ENCODE peak calls at places on chromosomes 13 and 19, in nine cellular contexts. X is tibial nerve, C is transverse colon, L is sigmoid colon, V is SK-N-SH, O is HepG2, F is A549, B is H1, R is stomach. E is an unnamed sample.

GRCh38 chr19:10748924-10749434 is 31.1 kb downstream of the DNM2 start:
- DNase-seq in X (no peak), C (peak; percentile 86), L (no peak), V (peak; percentile 79), O (peak; percentile 94), F (peak; percentile 81), B (no peak), R (peak; percentile 97), E (peak; percentile 60)

GRCh38 chr19:18128044-18128443 is 24.9 kb upstream of the PIK3R2 start:
- DNase-seq in X (no peak), C (no peak), L (no peak), V (no peak), O (no peak), F (no peak), B (no peak), R (no peak), E (no peak)

GRCh38 chr19:11434703-11435056 is 241 bp downstream of the ODAD3 start:
- DNase-seq in X (no peak), C (no peak), L (no peak), V (no peak), O (no peak), F (no peak), B (no peak), R (no peak), E (no peak)

GRCh38 chr19:48734625-48735024 is 5.8 kb downstream of the RASIP1 start:
- DNase-seq in X (no peak), C (no peak), L (no peak), V (no peak), O (no peak), F (no peak), B (no peak), R (no peak), E (no peak)

GRCh38 chr13:39410089-39410901 is 192.7 kb downstream of the LHFPL6 start:
- DNase-seq in X (no peak), C (no peak), L (no peak), V (no peak), O (no peak), F (no peak), B (no peak), R (no peak), E (peak; percentile 25)

GRCh38 chr19:46022061-46022430 is 807 bp downstream of the PGLYRP1 start:
- DNase-seq in X (no peak), C (no peak), L (no peak), V (no peak), O (no peak), F (no peak), B (no peak), R (no peak), E (no peak)

GRCh38 chr19:55304279-55304978 is 20.6 kb downstream of the BRSK1 start:
- DNase-seq in X (peak; percentile 18), C (peak; percentile 39), L (no peak), V (peak; percentile 74), O (peak; percentile 50), F (peak; percentile 85), B (peak; percentile 67), R (peak; percentile 46), E (peak; percentile 45)

GRCh38 chr19:15475611-15476010 is 3.7 kb downstream of the PGLYRP2 start:
- DNase-seq in X (no peak), C (no peak), L (no peak), V (no peak), O (no peak), F (no peak), B (no peak), R (no peak), E (no peak)

GRCh38 chr19:11982526-11982925 is 17.7 kb downstream of the ZNF763 start:
- DNase-seq in X (no peak), C (no peak), L (no peak), V (no peak), O (no peak), F (no peak), B (no peak), R (no peak), E (no peak)

GRCh38 chr13:26759907-26760834 is at the start of gene GPR12:
- DNase-seq in X (no peak), C (no peak), L (no peak), V (peak; percentile 66), O (no peak), F (no peak), B (no peak), R (no peak), E (no peak)

GRCh38 chr19:55459950-55460657 is 1.3 kb downstream of the ISOC2 start:
- DNase-seq in X (no peak), C (no peak), L (no peak), V (peak; percentile 52), O (peak; percentile 62), F (no peak), B (no peak), R (no peak), E (peak; percentile 40)

GRCh38 chr13:78875792-78876580 is 217.0 kb upstream of the OBI1 start:
- DNase-seq in X (no peak), C (no peak), L (no peak), V (no peak), O (no peak), F (no peak), B (peak; percentile 59), R (no peak), E (no peak)

GRCh38 chr13:94329754-94330551 is 149.5 kb downstream of the DCT start:
- DNase-seq in X (peak; percentile 68), C (no peak), L (no peak), V (no peak), O (peak; percentile 28), F (peak; percentile 48), B (no peak), R (no peak), E (peak; percentile 48)

GRCh38 chr19:23699521-23699860 is 12.5 kb upstream of the ZNF675 start:
- DNase-seq in X (no peak), C (no peak), L (no peak), V (peak; percentile 37), O (no peak), F (no peak), B (no peak), R (no peak), E (no peak)
- TF ChIP-seq EP300 in X (no peak), C (no peak), L (no peak), V (no peak), O (no peak), F (no peak), B (no peak), R (no peak), E (no peak)

GRCh38 chr19:5680083-5680436 is 256 bp downstream of the MICOS13 start:
- DNase-seq in X (peak; percentile 11), C (peak; percentile 50), L (peak; percentile 79), V (peak; percentile 72), O (no peak), F (no peak), B (no peak), R (no peak), E (no peak)
- TF ChIP-seq CTCF in X (no peak), C (peak; percentile 10), L (no peak), V (no peak), O (no peak), F (no peak), B (no peak), R (no peak), E (no peak)

DNA sequence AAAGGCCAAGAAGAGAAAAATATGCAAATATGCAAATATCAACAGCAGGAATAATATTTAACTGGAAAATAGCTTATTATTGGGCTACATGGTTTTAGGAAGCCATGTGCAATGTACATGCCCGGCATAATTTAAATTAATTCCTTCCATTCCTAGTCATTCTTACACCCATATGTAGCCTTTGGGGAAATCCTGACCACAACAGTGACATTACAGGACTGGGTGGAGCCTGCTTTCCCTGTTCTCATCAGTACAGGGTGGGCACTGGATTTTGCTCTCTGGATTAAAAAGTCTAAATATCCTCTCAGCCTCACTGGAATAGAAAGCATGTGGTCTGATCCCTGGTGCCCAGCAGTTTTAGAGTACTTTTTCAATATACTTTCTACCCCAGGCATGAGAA is 198.2 kb downstream of the DNAJC15 start:
- DNase-seq in X (no peak), C (no peak), L (no peak), V (no peak), O (no peak), F (no peak), B (no peak), R (no peak), E (no peak)
- H3K4me1 ChIP-seq in X (no peaks in the 10 kb centered on the region), C (no peaks in the 10 kb centered on the region), L (no peaks in the 10 kb centered on the region), V (no peaks in the 10 kb centered on the region), O (no peaks in the 10 kb centered on the region), F (no peaks in the 10 kb centered on the region), B (no peaks in the 10 kb centered on the region), R (no peaks in the 10 kb centered on the region), E (no peaks in the 10 kb centered on the region)

DNA sequence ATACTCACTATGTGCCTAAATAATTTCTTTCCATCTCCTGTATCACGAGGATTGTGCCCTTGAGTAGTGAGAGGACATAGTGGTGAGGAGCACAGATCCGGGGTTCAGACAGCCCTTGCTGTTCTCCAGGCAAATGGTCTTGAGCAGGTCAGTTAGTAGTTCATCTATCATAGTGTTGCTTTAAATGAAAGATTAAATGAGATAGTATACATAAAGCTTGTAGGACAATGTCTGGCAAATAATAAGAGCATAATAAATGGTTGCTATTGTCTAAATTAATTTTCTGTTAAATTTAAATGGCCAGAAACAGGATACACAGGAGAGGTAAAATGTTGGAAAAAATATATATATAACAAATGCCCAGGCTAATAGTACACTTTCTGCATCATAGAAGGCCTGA is 23.4 kb downstream of the FAM124A start:
- DNase-seq in X (no peak), C (no peak), L (no peak), V (no peak), O (no peak), F (no peak), B (peak; percentile 10), R (no peak), E (no peak)
- TF ChIP-seq EP300 in X (no peak), C (no peak), L (no peak), V (no peak), O (no peak), F (no peak), B (no peak), R (no peak), E (no peak)

GRCh38 chr19:518292-519231 is 11.3 kb downstream of the TPGS1 start:
- DNase-seq in X (no peak), C (peak; percentile 40), L (peak; percentile 71), V (no peak), O (no peak), F (no peak), B (peak; percentile 75), R (no peak), E (no peak)
- TF ChIP-seq CTCF in X (no peak), C (no peak), L (no peak), V (no peak), O (no peak), F (no peak), B (peak; percentile 12), R (no peak), E (no peak)

DNA sequence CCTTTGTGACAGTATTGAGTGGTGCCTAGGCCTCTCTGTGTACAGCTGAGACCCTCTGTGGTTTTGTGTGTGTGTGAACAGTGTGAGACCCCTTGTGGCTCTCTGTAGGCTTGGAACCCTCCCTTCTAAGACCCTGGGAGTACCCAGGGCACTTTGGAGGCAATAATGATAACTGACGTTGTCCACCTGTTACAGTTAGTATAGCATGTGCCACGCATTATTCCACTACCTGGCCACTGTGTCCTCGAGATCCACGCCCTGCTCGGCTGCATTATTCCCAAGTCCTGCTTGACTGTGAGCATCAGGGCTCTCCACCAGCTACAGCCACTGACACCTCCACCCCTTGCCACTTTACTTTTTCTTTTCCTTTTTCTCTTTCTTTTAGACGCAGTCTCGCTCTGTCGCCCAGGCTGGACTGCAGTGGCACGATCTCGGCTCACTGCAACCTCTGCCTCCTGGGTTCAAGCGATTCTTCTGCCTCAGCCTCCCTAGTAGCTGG is 2.0 kb downstream of the GRAMD1A start:
- DNase-seq in X (no peak), C (no peak), L (no peak), V (peak; percentile 19), O (no peak), F (no peak), B (no peak), R (no peak), E (no peak)
- H3K4me1 ChIP-seq in X (peaks cover 20% of the 10 kb centered on the region), C (peaks cover 15% of the 10 kb centered on the region), L (peaks cover 34% of the 10 kb centered on the region), V (peaks cover 7% of the 10 kb centered on the region), O (peaks cover 81% of the 10 kb centered on the region), F (peaks cover 76% of the 10 kb centered on the region), B (peaks cover 8% of the 10 kb centered on the region), R (peaks cover 84% of the 10 kb centered on the region), E (peaks cover 19% of the 10 kb centered on the region)

GRCh38 chr13:113211774-113212173 is 2.4 kb downstream of the CUL4A start:
- DNase-seq in X (no peak), C (no peak), L (no peak), V (no peak), O (peak; percentile 51), F (peak; percentile 57), B (no peak), R (no peak), E (no peak)
- TF ChIP-seq EP300 in X (no peak), C (no peak), L (no peak), V (no peak), O (no peak), F (no peak), B (no peak), R (no peak), E (no peak)